ENCODE peak calls at places on chromosomes 7 and 10, in seven cellular contexts. F, J, R, Y, V, H and N are unnamed samples.

GRCh38 chr7:15685358-15686181 is 913 bp downstream of the MEOX2 start:
- DNase-seq in F (peak; percentile 58), J (peak; percentile 18), R (peak; percentile 27), Y (peak; percentile 79), V (no peak), H (no peak), N (peak; percentile 59)

GRCh38 chr10:116080553-116080952 is 192.5 kb downstream of the GFRA1 start:
- DNase-seq in F (no peak), J (no peak), R (no peak), Y (no peak), V (peak; percentile 45), H (no peak), N (peak; percentile 47)

GRCh38 chr10:17368708-17369272 is 85.6 kb downstream of the ST8SIA6 start:
- DNase-seq in F (no peak), J (no peak), R (no peak), Y (no peak), V (no peak), H (no peak), N (no peak)

GRCh38 chr10:102113261-102113955 is 6.8 kb downstream of the LDB1 start:
- DNase-seq in F (peak; percentile 8), J (no peak), R (no peak), Y (no peak), V (no peak), H (no peak), N (peak; percentile 10)

GRCh38 chr10:79243211-79244067 is 103.8 kb upstream of the PPIF start:
- DNase-seq in F (peak; percentile 91), J (peak; percentile 46), R (peak; percentile 43), Y (peak; percentile 68), V (no peak), H (no peak), N (peak; percentile 94)

GRCh38 chr7:1331576-1332467 is 99.2 kb downstream of the UNCX start:
- DNase-seq in F (no peak), J (no peak), R (no peak), Y (no peak), V (no peak), H (no peak), N (no peak)

GRCh38 chr10:112915590-112916572 is 34.2 kb upstream of the TCF7L2 start:
- DNase-seq in F (no peak), J (peak; percentile 81), R (peak; percentile 86), Y (no peak), V (no peak), H (no peak), N (peak; percentile 45)

GRCh38 chr10:110356628-110357245 is 52.0 kb upstream of the SMNDC1 start:
- DNase-seq in F (no peak), J (no peak), R (peak; percentile 29), Y (no peak), V (no peak), H (no peak), N (no peak)

GRCh38 chr7:522071-522937 is 2.7 kb upstream of the PDGFA start:
- DNase-seq in F (peak; percentile 68), J (peak; percentile 81), R (peak; percentile 66), Y (peak; percentile 82), V (no peak), H (no peak), N (peak; percentile 89)

GRCh38 chr7:40673285-40673684 is 538.5 kb downstream of the SUGCT start:
- DNase-seq in F (no peak), J (no peak), R (no peak), Y (no peak), V (no peak), H (no peak), N (no peak)

GRCh38 chr7:98821348-98821747 is 48.5 kb downstream of the TMEM130 start:
- DNase-seq in F (no peak), J (no peak), R (no peak), Y (no peak), V (no peak), H (no peak), N (no peak)

GRCh38 chr10:114304566-114305421 is 65.7 kb downstream of the VWA2 start:
- DNase-seq in F (peak; percentile 96), J (peak; percentile 70), R (peak; percentile 56), Y (peak; percentile 54), V (peak; percentile 48), H (no peak), N (peak; percentile 95)
- H3K4me3 ChIP-seq in F (peak overlapping the region; percentile 67), J (peak overlapping the region; percentile 18), R (peak overlapping the region; percentile 23), Y (peak overlapping the region; percentile 55), V (peak overlapping the region; percentile 66), H (peak overlapping the region; percentile 40), N (peak overlapping the region; percentile 55)

DNA sequence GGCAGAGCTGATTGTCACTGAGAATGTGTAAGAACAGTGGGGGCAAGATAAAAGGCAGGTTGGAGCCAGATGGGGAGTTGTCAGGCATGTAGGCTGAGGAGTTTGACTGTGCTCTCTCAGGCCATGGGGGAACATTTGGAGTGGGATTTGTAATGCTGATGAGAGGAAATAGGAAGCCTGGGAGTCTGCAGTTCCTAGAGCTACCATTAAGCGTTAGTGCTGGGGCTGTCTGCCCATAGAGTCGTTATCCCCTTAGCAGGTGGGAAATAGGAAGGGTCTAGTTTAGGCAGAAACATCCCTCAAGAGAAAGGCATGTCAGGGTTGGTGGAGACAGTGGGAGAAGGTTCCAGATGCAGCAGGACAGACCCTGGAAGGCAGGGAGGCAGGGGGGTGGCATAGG is 75.5 kb downstream of the RPS24 start:
- DNase-seq in F (peak; percentile 14), J (no peak), R (no peak), Y (no peak), V (peak; percentile 55), H (no peak), N (peak; percentile 63)
- H3K27me3 ChIP-seq in F (no peaks in the 10 kb centered on the region), J (no peaks in the 10 kb centered on the region), R (no peaks in the 10 kb centered on the region), Y (peaks cover 4% of the 10 kb centered on the region), V (no peaks in the 10 kb centered on the region), H (no peaks in the 10 kb centered on the region), N (no peaks in the 10 kb centered on the region)

GRCh38 chr7:20338285-20338684 is 7.6 kb downstream of the ITGB8 start:
- DNase-seq in F (no peak), J (no peak), R (no peak), Y (no peak), V (no peak), H (no peak), N (no peak)
- H3K36me3 ChIP-seq in F (no peaks in the 10 kb centered on the region), J (no peaks in the 10 kb centered on the region), R (no peaks in the 10 kb centered on the region), Y (no peaks in the 10 kb centered on the region), V (no peaks in the 10 kb centered on the region), H (no peaks in the 10 kb centered on the region), N (no peaks in the 10 kb centered on the region)

GRCh38 chr10:97321807-97322195 is 2.7 kb downstream of the FRAT1 start:
- DNase-seq in F (peak; percentile 27), J (no peak), R (no peak), Y (no peak), V (no peak), H (no peak), N (peak; percentile 4)
- H3K4me3 ChIP-seq in F (peak overlapping the region; percentile 95), J (peak overlapping the region; percentile 46), R (no peak overlapping the region), Y (no peak overlapping the region), V (no peak overlapping the region), H (no peak overlapping the region), N (no peak overlapping the region)

GRCh38 chr7:148991536-148991935 is 36.8 kb downstream of the PDIA4 start:
- DNase-seq in F (no peak), J (no peak), R (no peak), Y (no peak), V (no peak), H (no peak), N (no peak)
- H3K27me3 ChIP-seq in F (no peaks in the 10 kb centered on the region), J (no peaks in the 10 kb centered on the region), R (no peaks in the 10 kb centered on the region), Y (no peaks in the 10 kb centered on the region), V (no peaks in the 10 kb centered on the region), H (no peaks in the 10 kb centered on the region), N (no peaks in the 10 kb centered on the region)